ENCODE peak calls at places on chromosomes 7 and 10, in ten cellular contexts. A, P, L, B, S, N, Q, H, X and Y are unnamed samples.

GRCh38 chr10:75159519-75159918 is 48.1 kb downstream of the SAMD8 start:
- DNase-seq in S (no peak), Q (no peak), B (peak), X (no peak), H (no peak), P (no peak), L (peak), A (peak), N (no peak), Y (no peak)

GRCh38 chr7:20083781-20084180 is 133.4 kb downstream of the MACC1 start:
- DNase-seq in L (peak), H (no peak), X (peak), Q (no peak), A (peak), S (no peak), N (no peak), B (peak), P (no peak), Y (no peak)

GRCh38 chr10:109966961-109967738 is 40.6 kb upstream of the ADD3 start:
- DNase-seq in H (no peak), L (no peak), A (peak), N (no peak), Q (peak), P (no peak), B (peak), X (peak), S (peak), Y (no peak)

GRCh38 chr7:80630611-80631010 is 7.8 kb upstream of the CD36 start:
- DNase-seq in P (no peak), Q (no peak), L (peak), H (no peak), S (no peak), B (peak), A (no peak), N (no peak), X (no peak), Y (no peak)

GRCh38 chr7:45943986-45944385 is 22.9 kb upstream of the IGFBP3 start:
- DNase-seq in N (no peak), P (no peak), L (no peak), B (no peak), H (no peak), A (no peak), X (no peak), S (no peak), Q (no peak), Y (no peak)

GRCh38 chr7:77321300-77321699 is 94.8 kb downstream of the GSAP start:
- DNase-seq in N (no peak), X (no peak), P (no peak), A (no peak), S (no peak), L (peak), B (peak), Q (no peak), H (no peak), Y (no peak)

GRCh38 chr10:132142396-132143161 is 44.2 kb upstream of the DPYSL4 start:
- DNase-seq in P (no peak), Q (peak), N (peak), A (peak), H (peak), S (no peak), L (peak), X (peak), B (peak), Y (no peak)

GRCh38 chr10:32938554-32939061 is 19.4 kb downstream of the ITGB1 start:
- DNase-seq in B (peak), L (peak), A (no peak), S (peak), P (no peak), H (no peak), N (peak), Q (no peak), X (peak), Y (no peak)

GRCh38 chr10:97138174-97138573 is 47.6 kb downstream of the SLIT1 start:
- DNase-seq in X (no peak), A (peak), N (peak), S (no peak), L (no peak), P (no peak), Q (peak), H (no peak), B (no peak), Y (no peak)

GRCh38 chr10:128318868-128319267 is 192.6 kb upstream of the MKI67 start:
- DNase-seq in H (no peak), Q (no peak), S (no peak), X (no peak), P (no peak), B (no peak), A (no peak), N (no peak), L (no peak), Y (no peak)

GRCh38 chr10:100776671-100777070 is 31.3 kb downstream of the PAX2 start:
- DNase-seq in P (no peak), S (no peak), N (no peak), L (no peak), A (no peak), Q (no peak), X (no peak), B (no peak), H (no peak), Y (no peak)

GRCh38 chr10:93081834-93082233 is 8.1 kb downstream of the CYP26A1 start:
- DNase-seq in L (peak), Q (no peak), P (no peak), H (no peak), X (no peak), N (no peak), B (no peak), A (no peak), S (no peak), Y (peak)

GRCh38 chr10:20856484-20856883 is 40.6 kb downstream of the NEBL start:
- DNase-seq in Q (no peak), X (no peak), P (no peak), H (no peak), B (no peak), S (no peak), L (no peak), A (no peak), N (no peak), Y (no peak)

GRCh38 chr10:106189254-106189653 is 975.3 kb downstream of the SORCS1 start:
- DNase-seq in A (peak), P (no peak), N (no peak), S (no peak), H (no peak), X (peak), B (peak), L (peak), Q (peak), Y (no peak)

GRCh38 chr10:85611093-85611740 is 755.4 kb downstream of the GRID1 start:
- DNase-seq in L (no peak), S (no peak), N (peak), B (no peak), X (no peak), P (no peak), A (no peak), Q (no peak), H (no peak), Y (peak)

GRCh38 chr10:85611746-85612377 is 754.7 kb downstream of the GRID1 start:
- DNase-seq in N (peak), X (no peak), A (no peak), H (no peak), Q (no peak), L (no peak), P (no peak), B (no peak), S (no peak), Y (no peak)

GRCh38 chr10:85612378-85612775 is 754.2 kb downstream of the GRID1 start:
- DNase-seq in A (no peak), B (no peak), H (no peak), Q (no peak), P (peak), N (peak), S (no peak), X (no peak), L (no peak), Y (peak)

GRCh38 chr10:85613391-85613790 is 753.2 kb downstream of the GRID1 start:
- DNase-seq in X (no peak), H (no peak), A (no peak), B (no peak), S (no peak), P (no peak), L (no peak), N (peak), Q (no peak), Y (no peak)

GRCh38 chr10:85612833-85613232 is 753.8 kb downstream of the GRID1 start:
- DNase-seq in H (no peak), X (no peak), P (no peak), N (peak), A (no peak), L (no peak), Q (no peak), S (no peak), B (no peak), Y (peak)
- TF ChIP-seq CTCF in H (peak), X (no peak), P (no peak), N (no peak), A (no peak), L (no peak), Q (peak), S (no peak), B (no peak), Y (no peak)

GRCh38 chr10:5896765-5897340 is 6.8 kb downstream of the FBH1 start:
- DNase-seq in N (no peak), A (no peak), S (no peak), Q (no peak), P (no peak), X (no peak), L (no peak), H (no peak), B (no peak), Y (no peak)

GRCh38 chr10:5898163-5898562 is 8.1 kb downstream of the FBH1 start:
- DNase-seq in N (peak), B (no peak), Q (no peak), P (no peak), A (no peak), X (no peak), H (no peak), S (no peak), L (no peak), Y (no peak)

GRCh38 chr10:5896208-5896607 is 6.2 kb downstream of the FBH1 start:
- DNase-seq in S (no peak), X (no peak), N (peak), A (no peak), P (no peak), Q (no peak), H (no peak), B (no peak), L (no peak), Y (no peak)

GRCh38 chr10:5895804-5896203 is 5.8 kb downstream of the FBH1 start:
- DNase-seq in N (peak), L (no peak), A (no peak), S (no peak), B (no peak), H (no peak), Q (no peak), X (no peak), P (peak), Y (no peak)

GRCh38 chr10:5897504-5897903 is 7.5 kb downstream of the FBH1 start:
- DNase-seq in Q (no peak), H (no peak), N (no peak), A (no peak), S (no peak), B (no peak), L (no peak), X (no peak), P (no peak), Y (no peak)
- H3K4me3 ChIP-seq in Q (no peak), H (no peak), N (no peak), A (no peak), S (no peak), B (no peak), L (no peak), X (no peak), P (no peak), Y (no peak)

DNA sequence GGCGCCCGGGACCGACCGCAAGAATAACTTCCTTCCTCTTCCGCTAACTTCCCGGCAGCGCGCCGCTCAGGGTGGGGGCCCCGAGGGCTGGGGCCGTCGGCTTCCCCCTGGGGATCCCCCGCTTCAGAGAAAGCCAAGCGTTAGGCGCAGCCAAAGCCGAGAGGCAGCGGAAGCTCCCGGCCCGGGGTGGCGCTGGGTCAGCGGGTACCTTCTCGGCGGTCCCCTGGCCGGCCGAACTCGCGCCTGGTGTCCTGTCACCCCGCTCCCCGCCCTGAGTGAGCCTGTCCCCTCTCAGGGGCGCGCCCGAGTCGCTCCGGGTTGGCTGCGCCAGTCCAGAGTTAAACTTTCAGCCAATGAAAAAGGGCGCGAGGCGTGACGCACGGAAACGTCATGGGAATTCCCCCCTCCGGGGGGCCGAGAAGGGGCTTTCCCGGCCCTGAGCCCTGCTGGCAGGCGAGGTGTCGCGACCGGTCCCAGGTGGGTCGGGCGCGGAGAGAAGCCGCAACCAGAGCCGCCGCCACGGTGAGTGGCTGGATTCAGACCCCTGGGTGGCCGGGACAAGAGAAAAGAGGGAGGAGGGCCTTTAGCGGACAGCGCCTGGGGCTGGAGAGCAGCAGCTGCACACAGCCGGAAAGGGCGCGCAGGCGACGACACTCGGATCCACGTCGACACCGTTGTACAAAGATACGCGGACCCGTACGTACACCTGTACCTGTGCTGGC is 1.3 kb upstream of the NFKB2 start:
- DNase-seq in X (peak), L (peak), P (peak), Q (peak), S (peak), N (peak), B (peak), H (peak), A (peak), Y (peak)
- TF ChIP-seq CTCF in X (peak), L (peak), P (no peak), Q (no peak), S (peak), N (peak), B (no peak), H (peak), A (peak), Y (peak)

GRCh38 chr7:27116521-27116946 is 14.0 kb downstream of the HOXA4 start:
- DNase-seq in X (no peak), S (no peak), A (no peak), Q (no peak), N (no peak), B (no peak), L (no peak), P (no peak), H (no peak), Y (no peak)
- H3K4me3 ChIP-seq in X (peak), S (no peak), A (no peak), Q (no peak), N (no peak), B (no peak), L (no peak), P (no peak), H (peak), Y (no peak)

DNA sequence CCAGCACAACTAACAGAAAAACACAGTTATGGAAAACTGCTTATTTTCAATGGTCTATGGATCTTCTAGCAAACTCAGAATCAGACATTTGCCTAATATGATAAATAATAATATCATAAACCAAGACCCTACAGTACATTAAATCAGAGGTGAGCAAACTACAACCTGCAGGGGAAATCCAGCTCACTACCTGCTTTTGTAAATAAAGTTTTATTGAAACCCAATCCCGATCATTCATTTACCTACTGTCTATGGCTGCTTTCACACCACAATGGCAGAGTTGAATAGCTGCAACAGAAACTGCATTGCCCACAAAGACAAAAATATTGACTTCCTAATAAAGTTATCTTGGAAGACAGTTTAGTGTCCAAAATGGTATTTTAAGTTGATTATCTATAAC is 108.5 kb downstream of the ELAPOR2 start:
- DNase-seq in L (no peak), A (no peak), N (no peak), X (no peak), H (no peak), Q (no peak), S (no peak), P (no peak), B (no peak), Y (no peak)
- TF ChIP-seq CTCF in L (no peak), A (no peak), N (no peak), X (no peak), H (no peak), Q (no peak), S (no peak), P (no peak), B (no peak), Y (no peak)

DNA sequence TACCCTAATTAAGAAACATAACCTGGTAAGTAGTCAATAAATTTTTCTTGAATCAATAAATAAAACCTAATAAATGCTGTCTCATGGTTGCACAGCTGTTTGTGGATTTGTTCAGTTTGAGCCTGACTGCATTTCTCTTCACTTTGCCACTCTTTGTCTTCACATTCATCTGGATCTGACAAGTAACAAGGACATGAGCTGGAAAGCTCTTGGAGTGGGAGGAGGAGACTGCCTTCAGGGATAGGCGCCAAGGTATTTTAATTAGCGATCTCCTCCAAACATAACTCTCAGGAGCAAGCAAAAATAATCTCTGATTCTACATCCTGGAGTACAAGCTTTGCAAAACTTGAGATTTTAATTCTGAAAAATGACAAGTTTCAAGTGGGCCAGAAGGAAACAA is 251.0 kb downstream of the BMPER start:
- DNase-seq in H (no peak), A (no peak), S (no peak), N (no peak), B (peak), X (no peak), Q (no peak), L (peak), P (no peak), Y (no peak)
- H3K4me3 ChIP-seq in H (no peak), A (no peak), S (no peak), N (no peak), B (no peak), X (no peak), Q (no peak), L (no peak), P (no peak), Y (no peak)